ENCODE peak calls at places on chromosomes 7 and 10, in four cellular contexts. B is amygdala; Q is activated naive CD4-positive, alpha-beta T cell treated with anti-CD3 and anti-CD28 coated beads for 36 hours; M is EL. A is an unnamed sample.

GRCh38 chr7:53119514-53119933 is 84.1 kb downstream of the POM121L12 start:
- DNase-seq in Q (no peak), B (no peak), M (no peak), A (no peak)

GRCh38 chr10:29229258-29229705 is 59.6 kb upstream of the LYZL1 start:
- DNase-seq in B (no peak), Q (no peak), M (no peak), A (no peak)

GRCh38 chr10:74419491-74420466 is 268.8 kb downstream of the ADK start:
- DNase-seq in Q (peak), M (peak), B (no peak), A (no peak)

GRCh38 chr7:27141138-27141537 is 2.3 kb downstream of the HOXA5 start:
- DNase-seq in Q (no peak), B (no peak), M (no peak), A (no peak)

GRCh38 chr7:127891144-127891543 is 140.1 kb downstream of the LRRC4 start:
- DNase-seq in B (no peak), Q (no peak), M (no peak), A (no peak)

GRCh38 chr10:48215148-48215982 is 59.1 kb downstream of the FRMPD2 start:
- DNase-seq in Q (peak), M (peak), B (no peak), A (peak)

GRCh38 chr7:40507166-40507565 is 372.4 kb downstream of the SUGCT start:
- DNase-seq in Q (no peak), M (no peak), B (no peak), A (no peak)

GRCh38 chr10:44253769-44254462 is 131.0 kb downstream of the CXCL12 start:
- DNase-seq in B (no peak), Q (no peak), M (peak), A (peak)

GRCh38 chr7:31782411-31782991 is 95.5 kb downstream of the PPP1R17 start:
- DNase-seq in Q (peak), M (peak), B (no peak), A (peak)

GRCh38 chr10:85977642-85978041 is 389.0 kb downstream of the GRID1 start:
- DNase-seq in B (no peak), M (no peak), Q (no peak), A (no peak)

GRCh38 chr10:43253461-43254198 is 13.2 kb downstream of the RASGEF1A start:
- DNase-seq in M (no peak), B (no peak), Q (no peak), A (no peak)

GRCh38 chr10:52586710-52587109 is 185.9 kb downstream of the MBL2 start:
- DNase-seq in Q (no peak), M (no peak), B (no peak), A (no peak)

GRCh38 chr10:105140600-105140999 is 499.5 kb downstream of the SORCS3 start:
- DNase-seq in B (no peak), Q (no peak), M (no peak), A (no peak)

GRCh38 chr10:36362257-36362656 is 720.2 kb upstream of the FZD8 start:
- DNase-seq in Q (no peak), M (no peak), B (no peak), A (no peak)

GRCh38 chr7:128833148-128833938 is 3.1 kb downstream of the FLNC start:
- DNase-seq in M (peak), Q (no peak), B (peak), A (no peak)

GRCh38 chr7:42002654-42003053 is 234.4 kb downstream of the GLI3 start:
- DNase-seq in M (no peak), Q (no peak), B (no peak), A (no peak)